ENCODE peak calls at places on chromosomes 16 and 17, in five cellular contexts. P is GM10248, Z is pancreas, S is vagina, M is breast epithelium. H is an unnamed sample.

GRCh38 chr17:13480877-13481276 is 120.9 kb downstream of the HS3ST3A1 start:
- DNase-seq in P (no peak), Z (no peak), S (no peak), M (no peak), H (peak)

GRCh38 chr17:21464611-21465021 is 88.5 kb downstream of the KCNJ12 start:
- DNase-seq in P (no peak), Z (no peak), S (peak), M (no peak), H (peak)

GRCh38 chr16:19715566-19715965 is 2.5 kb downstream of the KNOP1 start:
- DNase-seq in P (no peak), Z (no peak), S (no peak), M (no peak), H (no peak)

GRCh38 chr17:80219777-80220708 is at the start of the genes SGSH and SLC26A11:
- DNase-seq in P (peak), Z (peak), S (no peak), M (peak), H (peak)

GRCh38 chr17:76696763-76697701 is 13.7 kb downstream of the MXRA7 start:
- DNase-seq in P (peak), Z (no peak), S (no peak), M (no peak), H (no peak)

GRCh38 chr17:4566785-4567184 is 6.4 kb upstream of the GGT6 start:
- DNase-seq in P (peak), Z (peak), S (no peak), M (no peak), H (peak)

GRCh38 chr17:68909066-68909465 is 46.1 kb downstream of the ABCA8 start:
- DNase-seq in P (peak), Z (peak), S (peak), M (no peak), H (no peak)

GRCh38 chr17:70604854-70605253 is 435.5 kb downstream of the KCNJ2 start:
- DNase-seq in P (no peak), Z (no peak), S (no peak), M (no peak), H (peak)

GRCh38 chr17:69473801-69474170 is 59.3 kb downstream of the MAP2K6 start:
- DNase-seq in P (no peak), Z (no peak), S (no peak), M (no peak), H (no peak)

GRCh38 chr16:4494746-4495490 is 18.7 kb downstream of the HMOX2 start:
- DNase-seq in P (no peak), Z (no peak), S (no peak), M (no peak), H (no peak)

GRCh38 chr16:74573622-74574021 is 33.3 kb downstream of the GLG1 start:
- DNase-seq in P (no peak), Z (no peak), S (no peak), M (no peak), H (no peak)

GRCh38 chr16:89293276-89294143 is 76.0 kb downstream of the ZNF778 start:
- DNase-seq in P (no peak), Z (no peak), S (no peak), M (no peak), H (peak)

GRCh38 chr17:57294629-57295501 is 38.5 kb downstream of the MSI2 start:
- DNase-seq in P (no peak), Z (no peak), S (no peak), M (no peak), H (peak)

DNA sequence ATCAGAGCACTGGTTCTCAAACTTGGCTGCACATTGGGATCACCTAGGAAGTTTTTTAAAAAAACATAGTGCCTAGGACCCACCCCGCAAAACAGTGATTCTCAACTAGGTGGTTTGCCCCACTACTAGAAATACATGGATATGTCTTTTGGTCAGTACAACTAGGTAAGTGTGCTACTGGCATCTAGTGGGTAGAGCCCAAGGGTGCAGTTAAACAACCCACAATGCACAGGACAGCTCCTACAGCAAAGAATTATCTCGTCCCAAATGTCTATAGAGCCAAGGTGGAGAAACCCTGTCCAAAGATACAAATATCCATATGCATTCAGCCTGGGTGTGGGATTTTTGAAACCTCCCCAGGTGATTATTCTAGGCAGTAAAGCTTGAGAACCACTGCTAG is 11.8 kb upstream of the ZNF19 start:
- DNase-seq in P (no peak), Z (no peak), S (no peak), M (no peak), H (no peak)
- TF ChIP-seq CTCF in P (no peak), Z (no peak), S (no peak), M (no peak), H (no peak)

GRCh38 chr16:20799599-20799998 is 6.7 kb downstream of the ERI2 start:
- DNase-seq in P (no peak), Z (no peak), S (no peak), M (no peak), H (peak)
- TF ChIP-seq CTCF in P (peak), Z (peak), S (peak), M (no peak), H (no peak)

DNA sequence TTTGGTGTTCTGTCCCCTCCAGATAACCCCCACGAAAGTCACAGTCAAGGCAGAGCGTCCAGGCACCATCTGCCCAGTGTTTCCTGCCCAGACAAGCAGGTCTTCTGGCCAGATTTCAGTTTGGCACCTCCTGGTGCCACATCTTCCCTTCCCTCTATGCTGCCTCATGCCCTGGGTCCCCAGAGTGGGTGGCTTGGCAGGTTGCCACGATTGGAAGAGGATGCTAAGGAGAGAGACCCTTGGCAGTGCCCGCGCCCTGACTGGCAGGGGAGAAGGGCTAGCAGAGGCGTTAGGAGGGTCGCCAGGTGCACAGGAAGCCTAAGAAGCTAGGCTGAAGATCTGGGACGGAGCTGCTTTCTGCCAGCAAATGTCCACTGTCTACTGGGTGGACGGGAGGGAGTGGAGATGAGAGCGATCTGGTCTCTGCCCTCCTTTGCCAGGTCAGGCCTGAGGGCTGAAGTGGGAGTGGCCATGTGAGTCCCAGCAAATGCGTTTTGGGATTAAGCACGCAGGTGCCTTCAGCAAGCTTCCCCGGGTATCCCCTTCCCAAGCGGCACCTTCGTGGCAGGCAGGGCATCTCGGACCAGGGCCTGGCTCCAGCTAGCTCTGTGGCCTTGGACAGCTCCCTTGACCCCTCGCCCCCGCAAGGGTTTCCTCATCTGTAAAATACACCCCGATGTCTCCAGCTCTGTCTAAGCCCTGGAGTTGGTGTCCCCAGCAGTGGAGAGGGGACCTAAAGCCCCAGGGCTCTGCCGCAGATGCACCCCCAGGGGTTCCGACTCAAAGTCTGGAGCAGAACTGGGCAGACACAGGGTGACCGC is 13.4 kb upstream of the CD300A start:
- DNase-seq in P (no peak), Z (peak), S (no peak), M (no peak), H (no peak)
- TF ChIP-seq CTCF in P (no peak), Z (no peak), S (no peak), M (no peak), H (no peak)

GRCh38 chr17:54891176-54891821 is 9.4 kb upstream of the TOM1L1 start:
- DNase-seq in P (peak), Z (no peak), S (no peak), M (no peak), H (peak)
- TF ChIP-seq CTCF in P (peak), Z (peak), S (no peak), M (no peak), H (peak)

H was measured in GM23338.